ENCODE peak calls at places on chromosomes 5 and 9, in nine cellular contexts. One of them, this sample, is unnamed.

GRCh38 chr9:107043886-107044285 is 180.9 kb downstream of the ZNF462 start:
- DNase-seq in activated CD4-positive, alpha-beta T cell treated with anti-CD3 and anti-CD28 coated beads, Interleukin-2, amount 50 U/mL, for 24 hours: no peak
- DNase-seq in natural killer cell treated with Interleukin-12 subunit alpha and Interleukin-12 subunit beta and Interleukin-15 and Interleukin-18, amount 100 ng/mL, for 72 hours: no peak
- DNase-seq in GM04504: no peak
- DNase-seq in D721Med: no peak
- DNase-seq in HFFc6: no peak
- DNase-seq in OCI-LY7: no peak
- DNase-seq in amniotic stem cell: no peak
- DNase-seq in HT1080: no peak
- DNase-seq in this sample: no peak

GRCh38 chr9:87594218-87594617 is 96.6 kb downstream of the DAPK1 start:
- DNase-seq in activated CD4-positive, alpha-beta T cell treated with anti-CD3 and anti-CD28 coated beads, Interleukin-2, amount 50 U/mL, for 24 hours: no peak
- DNase-seq in natural killer cell treated with Interleukin-12 subunit alpha and Interleukin-12 subunit beta and Interleukin-15 and Interleukin-18, amount 100 ng/mL, for 72 hours: no peak
- DNase-seq in GM04504: no peak
- DNase-seq in D721Med: no peak
- DNase-seq in HFFc6: peak
- DNase-seq in OCI-LY7: no peak
- DNase-seq in amniotic stem cell: no peak
- DNase-seq in HT1080: no peak
- DNase-seq in this sample: no peak

GRCh38 chr5:112012112-112012511 is 255.1 kb upstream of the NREP start:
- DNase-seq in activated CD4-positive, alpha-beta T cell treated with anti-CD3 and anti-CD28 coated beads, Interleukin-2, amount 50 U/mL, for 24 hours: no peak
- DNase-seq in natural killer cell treated with Interleukin-12 subunit alpha and Interleukin-12 subunit beta and Interleukin-15 and Interleukin-18, amount 100 ng/mL, for 72 hours: no peak
- DNase-seq in GM04504: no peak
- DNase-seq in D721Med: no peak
- DNase-seq in HFFc6: peak
- DNase-seq in OCI-LY7: no peak
- DNase-seq in amniotic stem cell: no peak
- DNase-seq in HT1080: no peak
- DNase-seq in this sample: no peak

GRCh38 chr5:169723103-169723831 is 86.2 kb downstream of the DOCK2 start:
- DNase-seq in activated CD4-positive, alpha-beta T cell treated with anti-CD3 and anti-CD28 coated beads, Interleukin-2, amount 50 U/mL, for 24 hours: no peak
- DNase-seq in natural killer cell treated with Interleukin-12 subunit alpha and Interleukin-12 subunit beta and Interleukin-15 and Interleukin-18, amount 100 ng/mL, for 72 hours: no peak
- DNase-seq in GM04504: no peak
- DNase-seq in D721Med: no peak
- DNase-seq in HFFc6: no peak
- DNase-seq in OCI-LY7: no peak
- DNase-seq in amniotic stem cell: no peak
- DNase-seq in HT1080: no peak
- DNase-seq in this sample: no peak

GRCh38 chr5:125198270-125198974 is 452.0 kb upstream of the ZNF608 start:
- DNase-seq in activated CD4-positive, alpha-beta T cell treated with anti-CD3 and anti-CD28 coated beads, Interleukin-2, amount 50 U/mL, for 24 hours: no peak
- DNase-seq in natural killer cell treated with Interleukin-12 subunit alpha and Interleukin-12 subunit beta and Interleukin-15 and Interleukin-18, amount 100 ng/mL, for 72 hours: no peak
- DNase-seq in GM04504: peak
- DNase-seq in D721Med: no peak
- DNase-seq in HFFc6: peak
- DNase-seq in OCI-LY7: peak
- DNase-seq in amniotic stem cell: peak
- DNase-seq in HT1080: no peak
- DNase-seq in this sample: peak

GRCh38 chr5:39713224-39713911 is 288.6 kb upstream of the DAB2 start:
- DNase-seq in activated CD4-positive, alpha-beta T cell treated with anti-CD3 and anti-CD28 coated beads, Interleukin-2, amount 50 U/mL, for 24 hours: no peak
- DNase-seq in natural killer cell treated with Interleukin-12 subunit alpha and Interleukin-12 subunit beta and Interleukin-15 and Interleukin-18, amount 100 ng/mL, for 72 hours: no peak
- DNase-seq in GM04504: no peak
- DNase-seq in D721Med: no peak
- DNase-seq in HFFc6: no peak
- DNase-seq in OCI-LY7: no peak
- DNase-seq in amniotic stem cell: no peak
- DNase-seq in HT1080: no peak
- DNase-seq in this sample: no peak

GRCh38 chr9:85009251-85009650 is 339.7 kb downstream of the NTRK2 start:
- DNase-seq in activated CD4-positive, alpha-beta T cell treated with anti-CD3 and anti-CD28 coated beads, Interleukin-2, amount 50 U/mL, for 24 hours: no peak
- DNase-seq in natural killer cell treated with Interleukin-12 subunit alpha and Interleukin-12 subunit beta and Interleukin-15 and Interleukin-18, amount 100 ng/mL, for 72 hours: no peak
- DNase-seq in GM04504: no peak
- DNase-seq in D721Med: no peak
- DNase-seq in HFFc6: no peak
- DNase-seq in OCI-LY7: no peak
- DNase-seq in amniotic stem cell: no peak
- DNase-seq in HT1080: no peak
- DNase-seq in this sample: no peak

GRCh38 chr9:105608685-105609598 is 51.0 kb downstream of the FKTN start:
- DNase-seq in activated CD4-positive, alpha-beta T cell treated with anti-CD3 and anti-CD28 coated beads, Interleukin-2, amount 50 U/mL, for 24 hours: no peak
- DNase-seq in natural killer cell treated with Interleukin-12 subunit alpha and Interleukin-12 subunit beta and Interleukin-15 and Interleukin-18, amount 100 ng/mL, for 72 hours: no peak
- DNase-seq in GM04504: peak
- DNase-seq in D721Med: no peak
- DNase-seq in HFFc6: peak
- DNase-seq in OCI-LY7: peak
- DNase-seq in amniotic stem cell: peak
- DNase-seq in HT1080: peak
- DNase-seq in this sample: peak

GRCh38 chr9:84070590-84070989 is 90.0 kb downstream of the RMI1 start:
- DNase-seq in activated CD4-positive, alpha-beta T cell treated with anti-CD3 and anti-CD28 coated beads, Interleukin-2, amount 50 U/mL, for 24 hours: no peak
- DNase-seq in natural killer cell treated with Interleukin-12 subunit alpha and Interleukin-12 subunit beta and Interleukin-15 and Interleukin-18, amount 100 ng/mL, for 72 hours: no peak
- DNase-seq in GM04504: no peak
- DNase-seq in D721Med: no peak
- DNase-seq in HFFc6: no peak
- DNase-seq in OCI-LY7: no peak
- DNase-seq in amniotic stem cell: no peak
- DNase-seq in HT1080: peak
- DNase-seq in this sample: no peak

GRCh38 chr5:168578006-168578405 is 1.2 kb downstream of the PANK3 start:
- DNase-seq in activated CD4-positive, alpha-beta T cell treated with anti-CD3 and anti-CD28 coated beads, Interleukin-2, amount 50 U/mL, for 24 hours: no peak
- DNase-seq in natural killer cell treated with Interleukin-12 subunit alpha and Interleukin-12 subunit beta and Interleukin-15 and Interleukin-18, amount 100 ng/mL, for 72 hours: no peak
- DNase-seq in GM04504: no peak
- DNase-seq in D721Med: no peak
- DNase-seq in HFFc6: no peak
- DNase-seq in OCI-LY7: peak
- DNase-seq in amniotic stem cell: no peak
- DNase-seq in HT1080: peak
- DNase-seq in this sample: no peak

GRCh38 chr9:71896762-71897161 is 14.2 kb downstream of the ABHD17B start:
- DNase-seq in activated CD4-positive, alpha-beta T cell treated with anti-CD3 and anti-CD28 coated beads, Interleukin-2, amount 50 U/mL, for 24 hours: no peak
- DNase-seq in natural killer cell treated with Interleukin-12 subunit alpha and Interleukin-12 subunit beta and Interleukin-15 and Interleukin-18, amount 100 ng/mL, for 72 hours: no peak
- DNase-seq in GM04504: no peak
- DNase-seq in D721Med: no peak
- DNase-seq in HFFc6: no peak
- DNase-seq in OCI-LY7: peak
- DNase-seq in amniotic stem cell: no peak
- DNase-seq in HT1080: no peak
- DNase-seq in this sample: no peak

GRCh38 chr5:911601-912000 is 18.9 kb downstream of the TRIP13 start:
- DNase-seq in activated CD4-positive, alpha-beta T cell treated with anti-CD3 and anti-CD28 coated beads, Interleukin-2, amount 50 U/mL, for 24 hours: no peak
- DNase-seq in natural killer cell treated with Interleukin-12 subunit alpha and Interleukin-12 subunit beta and Interleukin-15 and Interleukin-18, amount 100 ng/mL, for 72 hours: no peak
- DNase-seq in GM04504: no peak
- DNase-seq in D721Med: no peak
- DNase-seq in HFFc6: peak
- DNase-seq in OCI-LY7: no peak
- DNase-seq in amniotic stem cell: no peak
- DNase-seq in HT1080: peak
- DNase-seq in this sample: no peak

GRCh38 chr5:101531031-101531430 is 627.9 kb upstream of the ST8SIA4 start:
- DNase-seq in activated CD4-positive, alpha-beta T cell treated with anti-CD3 and anti-CD28 coated beads, Interleukin-2, amount 50 U/mL, for 24 hours: no peak
- DNase-seq in natural killer cell treated with Interleukin-12 subunit alpha and Interleukin-12 subunit beta and Interleukin-15 and Interleukin-18, amount 100 ng/mL, for 72 hours: no peak
- DNase-seq in GM04504: no peak
- DNase-seq in D721Med: no peak
- DNase-seq in HFFc6: no peak
- DNase-seq in OCI-LY7: no peak
- DNase-seq in amniotic stem cell: no peak
- DNase-seq in HT1080: no peak
- DNase-seq in this sample: no peak

GRCh38 chr9:108859459-108860114 is 2.5 kb upstream of the ACTL7A start:
- DNase-seq in activated CD4-positive, alpha-beta T cell treated with anti-CD3 and anti-CD28 coated beads, Interleukin-2, amount 50 U/mL, for 24 hours: no peak
- DNase-seq in natural killer cell treated with Interleukin-12 subunit alpha and Interleukin-12 subunit beta and Interleukin-15 and Interleukin-18, amount 100 ng/mL, for 72 hours: no peak
- DNase-seq in GM04504: no peak
- DNase-seq in D721Med: no peak
- DNase-seq in HFFc6: no peak
- DNase-seq in OCI-LY7: no peak
- DNase-seq in amniotic stem cell: no peak
- DNase-seq in HT1080: peak
- DNase-seq in this sample: no peak

GRCh38 chr5:175059687-175060194 is 335.4 kb downstream of the MSX2 start:
- DNase-seq in activated CD4-positive, alpha-beta T cell treated with anti-CD3 and anti-CD28 coated beads, Interleukin-2, amount 50 U/mL, for 24 hours: no peak
- DNase-seq in natural killer cell treated with Interleukin-12 subunit alpha and Interleukin-12 subunit beta and Interleukin-15 and Interleukin-18, amount 100 ng/mL, for 72 hours: no peak
- DNase-seq in GM04504: peak
- DNase-seq in D721Med: no peak
- DNase-seq in HFFc6: no peak
- DNase-seq in OCI-LY7: no peak
- DNase-seq in amniotic stem cell: no peak
- DNase-seq in HT1080: peak
- DNase-seq in this sample: no peak

GRCh38 chr9:95522871-95523370 is 6.2 kb upstream of the PTCH1 start:
- DNase-seq in activated CD4-positive, alpha-beta T cell treated with anti-CD3 and anti-CD28 coated beads, Interleukin-2, amount 50 U/mL, for 24 hours: no peak
- DNase-seq in natural killer cell treated with Interleukin-12 subunit alpha and Interleukin-12 subunit beta and Interleukin-15 and Interleukin-18, amount 100 ng/mL, for 72 hours: no peak
- DNase-seq in GM04504: no peak
- DNase-seq in D721Med: no peak
- DNase-seq in HFFc6: no peak
- DNase-seq in OCI-LY7: no peak
- DNase-seq in amniotic stem cell: no peak
- DNase-seq in HT1080: no peak
- DNase-seq in this sample: no peak

GRCh38 chr5:75551471-75551870 is 39.8 kb downstream of the POLK start:
- DNase-seq in activated CD4-positive, alpha-beta T cell treated with anti-CD3 and anti-CD28 coated beads, Interleukin-2, amount 50 U/mL, for 24 hours: no peak
- DNase-seq in natural killer cell treated with Interleukin-12 subunit alpha and Interleukin-12 subunit beta and Interleukin-15 and Interleukin-18, amount 100 ng/mL, for 72 hours: no peak
- DNase-seq in GM04504: peak
- DNase-seq in D721Med: no peak
- DNase-seq in HFFc6: peak
- DNase-seq in OCI-LY7: no peak
- DNase-seq in amniotic stem cell: no peak
- DNase-seq in HT1080: no peak
- DNase-seq in this sample: no peak

GRCh38 chr5:22372376-22372775 is 480.8 kb downstream of the CDH12 start:
- DNase-seq in activated CD4-positive, alpha-beta T cell treated with anti-CD3 and anti-CD28 coated beads, Interleukin-2, amount 50 U/mL, for 24 hours: no peak
- DNase-seq in natural killer cell treated with Interleukin-12 subunit alpha and Interleukin-12 subunit beta and Interleukin-15 and Interleukin-18, amount 100 ng/mL, for 72 hours: no peak
- DNase-seq in GM04504: no peak
- DNase-seq in D721Med: no peak
- DNase-seq in HFFc6: no peak
- DNase-seq in OCI-LY7: no peak
- DNase-seq in amniotic stem cell: no peak
- DNase-seq in HT1080: peak
- DNase-seq in this sample: no peak

GRCh38 chr9:96176901-96177718 is 124.9 kb downstream of the HSD17B3 start:
- DNase-seq in activated CD4-positive, alpha-beta T cell treated with anti-CD3 and anti-CD28 coated beads, Interleukin-2, amount 50 U/mL, for 24 hours: no peak
- DNase-seq in natural killer cell treated with Interleukin-12 subunit alpha and Interleukin-12 subunit beta and Interleukin-15 and Interleukin-18, amount 100 ng/mL, for 72 hours: no peak
- DNase-seq in GM04504: no peak
- DNase-seq in D721Med: peak
- DNase-seq in HFFc6: no peak
- DNase-seq in OCI-LY7: no peak
- DNase-seq in amniotic stem cell: no peak
- DNase-seq in HT1080: no peak
- DNase-seq in this sample: no peak

GRCh38 chr5:61275841-61276240 is 56.2 kb upstream of the ZSWIM6 start:
- DNase-seq in activated CD4-positive, alpha-beta T cell treated with anti-CD3 and anti-CD28 coated beads, Interleukin-2, amount 50 U/mL, for 24 hours: no peak
- DNase-seq in natural killer cell treated with Interleukin-12 subunit alpha and Interleukin-12 subunit beta and Interleukin-15 and Interleukin-18, amount 100 ng/mL, for 72 hours: peak
- DNase-seq in GM04504: no peak
- DNase-seq in D721Med: no peak
- DNase-seq in HFFc6: peak
- DNase-seq in OCI-LY7: no peak
- DNase-seq in amniotic stem cell: no peak
- DNase-seq in HT1080: peak
- DNase-seq in this sample: no peak

GRCh38 chr9:125513634-125514413 is 193.2 kb downstream of the MAPKAP1 start:
- DNase-seq in activated CD4-positive, alpha-beta T cell treated with anti-CD3 and anti-CD28 coated beads, Interleukin-2, amount 50 U/mL, for 24 hours: no peak
- DNase-seq in natural killer cell treated with Interleukin-12 subunit alpha and Interleukin-12 subunit beta and Interleukin-15 and Interleukin-18, amount 100 ng/mL, for 72 hours: no peak
- DNase-seq in GM04504: no peak
- DNase-seq in D721Med: no peak
- DNase-seq in HFFc6: peak
- DNase-seq in OCI-LY7: no peak
- DNase-seq in amniotic stem cell: peak
- DNase-seq in HT1080: peak
- DNase-seq in this sample: peak